ENCODE peak calls at places on chromosomes 6 and 20, in four cellular contexts. L, Q, X and D are unnamed samples.

GRCh38 chr20:36775826-36776225 is 2.3 kb upstream of the DSN1 start:
- DNase-seq in L (no peak), Q (no peak), X (no peak), D (no peak)

GRCh38 chr6:19327246-19327645 is 509.9 kb upstream of the ID4 start:
- DNase-seq in L (no peak), Q (peak; percentile 23), X (no peak), D (no peak)

GRCh38 chr6:137363805-137364138 is 130.4 kb downstream of the OLIG3 start:
- DNase-seq in L (no peak), Q (no peak), X (no peak), D (no peak)

GRCh38 chr20:40702504-40702903 is 13.5 kb upstream of the MAFB start:
- DNase-seq in L (no peak), Q (peak; percentile 24), X (no peak), D (no peak)

GRCh38 chr20:51284161-51284560 is 258.4 kb downstream of the NFATC2 start:
- DNase-seq in L (no peak), Q (peak; percentile 44), X (no peak), D (no peak)

GRCh38 chr6:65922049-65922448 is 215.0 kb upstream of the EYS start:
- DNase-seq in L (no peak), Q (no peak), X (no peak), D (no peak)

GRCh38 chr20:21353236-21353635 is 44.1 kb downstream of the NKX2-4 start:
- DNase-seq in L (no peak), Q (peak; percentile 9), X (no peak), D (no peak)

GRCh38 chr6:46091080-46091478 is 38.7 kb upstream of the ENPP4 start:
- DNase-seq in L (no peak), Q (no peak), X (no peak), D (no peak)

GRCh38 chr20:38094373-38094775 is 60.8 kb downstream of the RPRD1B start:
- DNase-seq in L (no peak), Q (peak; percentile 62), X (no peak), D (peak; percentile 66)

GRCh38 chr6:26532699-26533523 is 5.3 kb upstream of the HMGN4 start:
- DNase-seq in L (peak; percentile 87), Q (peak; percentile 98), X (peak; percentile 83), D (peak; percentile 92)

GRCh38 chr6:128508588-128509296 is 11.7 kb downstream of the PTPRK start:
- DNase-seq in L (no peak), Q (peak; percentile 85), X (peak; percentile 61), D (no peak)

GRCh38 chr20:24066075-24066700 is 77.6 kb upstream of the GGTLC1 start:
- DNase-seq in L (no peak), Q (no peak), X (no peak), D (no peak)

GRCh38 chr20:48157970-48158369 is 372.7 kb upstream of the SULF2 start:
- DNase-seq in L (peak; percentile 50), Q (peak; percentile 47), X (no peak), D (no peak)

GRCh38 chr6:165793287-165793825 is 130.3 kb upstream of the PDE10A start:
- DNase-seq in L (no peak), Q (no peak), X (no peak), D (no peak)

GRCh38 chr6:38375937-38376336 is 263.8 kb downstream of the BTBD9 start:
- DNase-seq in L (no peak), Q (no peak), X (no peak), D (no peak)

GRCh38 chr6:163335671-163336545 is 78.6 kb upstream of the QKI start:
- DNase-seq in L (peak; percentile 28), Q (no peak), X (no peak), D (peak; percentile 88)

GRCh38 chr6:47301441-47301840 is 8.3 kb downstream of the TNFRSF21 start:
- DNase-seq in L (no peak), Q (no peak), X (no peak), D (no peak)

GRCh38 chr6:47300417-47300816 is 9.3 kb downstream of the TNFRSF21 start:
- DNase-seq in L (no peak), Q (no peak), X (no peak), D (no peak)

GRCh38 chr6:47303383-47303782 is 6.3 kb downstream of the TNFRSF21 start:
- DNase-seq in L (no peak), Q (no peak), X (no peak), D (no peak)

GRCh38 chr6:47303861-47304260 is 5.8 kb downstream of the TNFRSF21 start:
- DNase-seq in L (no peak), Q (no peak), X (no peak), D (no peak)

DNA sequence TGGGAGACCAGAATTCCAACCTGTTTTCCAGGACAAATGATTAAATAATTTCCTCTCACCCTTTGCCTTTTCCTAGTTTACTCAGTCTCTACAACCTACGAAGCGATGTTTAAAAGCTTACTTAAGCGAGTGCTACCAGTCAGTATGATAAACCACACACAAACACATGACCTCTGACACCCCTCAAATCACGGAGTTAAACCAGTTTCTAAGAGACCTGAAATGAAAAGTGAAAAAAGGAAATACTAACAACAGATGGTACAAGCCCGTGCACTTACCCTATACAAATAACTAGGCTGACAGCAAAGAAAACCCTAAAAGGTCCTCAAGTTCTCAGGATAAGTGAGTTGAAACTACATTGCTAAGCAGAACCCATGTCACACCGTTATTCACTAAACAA is 7.7 kb downstream of the TNFRSF21 start:
- DNase-seq in L (no peak), Q (no peak), X (no peak), D (no peak)
- H3K4me1 ChIP-seq in L (no peaks in the 10 kb centered on the region), Q (peaks cover 59% of the 10 kb centered on the region), X (no peaks in the 10 kb centered on the region), D (no peaks in the 10 kb centered on the region)

GRCh38 chr6:169863710-169864109 is 112.3 kb downstream of the ERMARD start:
- DNase-seq in L (no peak), Q (no peak), X (no peak), D (no peak)

GRCh38 chr6:169861431-169862045 is 110.1 kb downstream of the ERMARD start:
- DNase-seq in L (no peak), Q (no peak), X (no peak), D (no peak)

GRCh38 chr6:169864148-169865030 is 113.0 kb downstream of the ERMARD start:
- DNase-seq in L (no peak), Q (no peak), X (no peak), D (no peak)

GRCh38 chr6:169862464-169863148 is 111.2 kb downstream of the ERMARD start:
- DNase-seq in L (no peak), Q (no peak), X (no peak), D (no peak)

GRCh38 chr6:169863149-169863525 is 111.7 kb downstream of the ERMARD start:
- DNase-seq in L (no peak), Q (no peak), X (no peak), D (no peak)
- H3K4me1 ChIP-seq in L (peaks cover 5% of the 10 kb centered on the region), Q (no peaks in the 10 kb centered on the region), X (no peaks in the 10 kb centered on the region), D (no peaks in the 10 kb centered on the region)

GRCh38 chr6:145732788-145733187 is 2.5 kb downstream of the EPM2A start:
- DNase-seq in L (no peak), Q (no peak), X (no peak), D (no peak)

GRCh38 chr6:145731432-145731831 is 3.9 kb downstream of the EPM2A start:
- DNase-seq in L (no peak), Q (no peak), X (no peak), D (no peak)

GRCh38 chr6:145727817-145728388 is 7.4 kb downstream of the EPM2A start:
- DNase-seq in L (no peak), Q (no peak), X (no peak), D (no peak)

GRCh38 chr6:145728986-145729385 is 6.3 kb downstream of the EPM2A start:
- DNase-seq in L (no peak), Q (no peak), X (no peak), D (no peak)

DNA sequence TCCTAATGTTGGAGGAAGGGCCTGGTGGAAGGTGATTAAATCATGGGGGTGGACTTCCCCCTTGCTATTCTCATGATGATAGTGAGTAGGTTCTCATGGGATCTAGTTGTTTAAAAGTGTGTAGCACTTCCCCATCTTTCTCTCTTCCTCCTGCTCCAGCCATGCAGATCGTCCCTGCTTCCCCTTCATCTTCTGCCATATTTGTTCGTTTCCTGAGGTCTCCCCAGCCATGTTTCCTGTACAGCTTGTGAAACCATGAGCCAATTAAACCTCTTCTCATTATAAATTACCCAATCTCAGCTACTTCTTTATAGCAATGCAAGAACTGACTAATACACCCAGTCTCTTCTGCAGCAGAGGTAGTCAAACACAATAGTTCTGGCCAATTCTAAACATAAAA is 5.4 kb downstream of the EPM2A start:
- DNase-seq in L (no peak), Q (no peak), X (no peak), D (no peak)
- H3K4me1 ChIP-seq in L (no peaks in the 10 kb centered on the region), Q (peaks cover 5% of the 10 kb centered on the region), X (peaks cover 8% of the 10 kb centered on the region), D (no peaks in the 10 kb centered on the region)

DNA sequence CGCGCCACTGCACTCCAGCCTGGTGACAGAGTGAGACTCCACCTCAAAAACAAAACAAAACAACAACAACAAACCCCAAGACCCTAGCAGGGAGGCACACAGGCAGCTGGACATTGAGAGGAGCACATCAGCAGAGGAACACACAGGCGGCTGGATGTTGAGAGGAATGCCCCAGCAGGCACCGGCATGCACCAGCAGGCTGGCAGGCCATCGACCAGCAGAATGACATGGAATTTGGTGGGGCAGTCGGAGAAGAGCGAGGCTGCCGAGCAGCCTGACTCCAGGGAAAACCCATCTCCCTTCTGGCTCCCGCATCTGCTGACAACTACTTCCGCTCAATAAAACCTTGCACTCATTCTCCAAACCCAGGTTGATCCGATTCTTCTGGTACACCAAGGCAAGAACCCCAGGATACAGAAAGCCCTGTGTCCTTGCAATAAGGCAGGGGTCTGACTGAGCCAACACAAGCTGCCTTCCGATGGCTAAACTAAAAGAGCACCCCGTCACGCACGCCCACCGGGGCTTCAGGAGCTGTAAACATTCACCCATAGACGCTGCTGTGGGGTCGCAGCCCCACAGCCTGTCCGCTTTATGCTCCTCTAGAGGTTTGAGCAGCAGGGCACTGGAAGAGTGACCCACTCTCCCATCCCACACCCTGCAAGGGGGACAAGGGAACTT is 60.2 kb downstream of the SLC22A23 start:
- DNase-seq in L (no peak), Q (no peak), X (no peak), D (no peak)
- H3K4me1 ChIP-seq in L (no peaks in the 10 kb centered on the region), Q (no peaks in the 10 kb centered on the region), X (peaks cover 19% of the 10 kb centered on the region), D (no peaks in the 10 kb centered on the region)

GRCh38 chr20:33443512-33444239 is at the start of gene SNTA1:
- DNase-seq in L (peak; percentile 92), Q (peak; percentile 83), X (no peak), D (peak; percentile 96)

GRCh38 chr20:33442136-33443005 is 1.2 kb downstream of the SNTA1 start:
- DNase-seq in L (no peak), Q (no peak), X (no peak), D (no peak)

GRCh38 chr20:33444797-33445560 is 1.4 kb upstream of the SNTA1 start:
- DNase-seq in L (no peak), Q (peak; percentile 48), X (no peak), D (no peak)

GRCh38 chr20:33441142-33441955 is 2.2 kb downstream of the SNTA1 start:
- DNase-seq in L (no peak), Q (no peak), X (no peak), D (no peak)

GRCh38 chr20:33443006-33443511 is 504 bp downstream of the SNTA1 start:
- DNase-seq in L (peak; percentile 70), Q (no peak), X (no peak), D (peak; percentile 60)
- H3K4me1 ChIP-seq in L (peaks cover 2% of the 10 kb centered on the region), Q (peaks cover 5% of the 10 kb centered on the region), X (peaks cover 22% of the 10 kb centered on the region), D (peaks cover 2% of the 10 kb centered on the region)